ENCODE peak calls at places on chromosomes 7 and 10, in ten cellular contexts. L, S, Z, H, F, U, K, O, J and N are unnamed samples.

GRCh38 chr7:157618823-157619606 is 282.2 kb downstream of the DNAJB6 start:
- DNase-seq in L (no peak), S (no peak), Z (no peak), H (no peak), F (no peak), U (no peak), K (peak; percentile 69), O (no peak), J (no peak), N (no peak)

GRCh38 chr7:140610204-140611165 is 30.1 kb downstream of the DENND2A start:
- DNase-seq in L (no peak), S (peak; percentile 31), Z (no peak), H (no peak), F (no peak), U (no peak), K (no peak), O (no peak), J (no peak), N (no peak)

GRCh38 chr7:101527844-101528667 is 101.0 kb downstream of the MYL10 start:
- DNase-seq in L (no peak), S (peak; percentile 21), Z (no peak), H (no peak), F (no peak), U (no peak), K (peak; percentile 84), O (no peak), J (no peak), N (peak; percentile 34)

GRCh38 chr10:71269301-71270288 is 49.5 kb upstream of the SLC29A3 start:
- DNase-seq in L (no peak), S (peak; percentile 55), Z (no peak), H (no peak), F (no peak), U (no peak), K (peak; percentile 62), O (no peak), J (no peak), N (no peak)

GRCh38 chr7:102286237-102287081 is at the start of gene SH2B2:
- DNase-seq in L (peak; percentile 79), S (peak; percentile 73), Z (no peak), H (peak; percentile 87), F (peak; percentile 64), U (peak; percentile 99), K (peak; percentile 96), O (peak; percentile 57), J (peak; percentile 86), N (peak; percentile 73)

GRCh38 chr10:30701471-30702173 is 72.1 kb upstream of the LYZL2 start:
- DNase-seq in L (no peak), S (no peak), Z (peak; percentile 2), H (no peak), F (peak; percentile 90), U (peak; percentile 48), K (peak; percentile 45), O (no peak), J (no peak), N (no peak)

GRCh38 chr10:46268076-46268881 is 18.5 kb upstream of the ANTXRL start:
- DNase-seq in L (no peak), S (no peak), Z (no peak), H (no peak), F (no peak), U (no peak), K (no peak), O (no peak), J (no peak), N (no peak)

GRCh38 chr10:80536361-80536835 is 1.3 kb upstream of the SH2D4B start:
- DNase-seq in L (no peak), S (no peak), Z (no peak), H (no peak), F (no peak), U (no peak), K (no peak), O (no peak), J (no peak), N (no peak)

GRCh38 chr7:5441840-5442513 is 18.3 kb upstream of the TNRC18 start:
- DNase-seq in L (no peak), S (no peak), Z (no peak), H (no peak), F (no peak), U (no peak), K (peak; percentile 70), O (no peak), J (no peak), N (no peak)

GRCh38 chr10:43252166-43252784 is 14.6 kb downstream of the RASGEF1A start:
- DNase-seq in L (no peak), S (no peak), Z (no peak), H (no peak), F (no peak), U (no peak), K (peak; percentile 79), O (no peak), J (no peak), N (no peak)

GRCh38 chr10:102412293-102412692 is 6.3 kb downstream of the PSD start:
- DNase-seq in L (no peak), S (no peak), Z (no peak), H (no peak), F (no peak), U (no peak), K (peak; percentile 85), O (no peak), J (no peak), N (no peak)

GRCh38 chr7:25860206-25860881 is 291.7 kb upstream of the NFE2L3 start:
- DNase-seq in L (no peak), S (no peak), Z (no peak), H (no peak), F (no peak), U (peak; percentile 43), K (no peak), O (no peak), J (no peak), N (no peak)

GRCh38 chr7:106723398-106723797 is 62.4 kb upstream of the CCDC71L start:
- DNase-seq in L (no peak), S (no peak), Z (no peak), H (no peak), F (no peak), U (no peak), K (peak; percentile 3), O (no peak), J (no peak), N (no peak)

GRCh38 chr10:21517134-21517982 is 8.1 kb downstream of the SKIDA1 start:
- DNase-seq in L (peak; percentile 77), S (peak; percentile 59), Z (no peak), H (peak; percentile 52), F (peak; percentile 68), U (peak; percentile 78), K (peak; percentile 93), O (peak; percentile 56), J (no peak), N (peak; percentile 55)

GRCh38 chr7:35549781-35550180 is 145.2 kb downstream of the HERPUD2 start:
- DNase-seq in L (no peak), S (no peak), Z (no peak), H (no peak), F (no peak), U (no peak), K (no peak), O (no peak), J (peak; percentile 43), N (no peak)

GRCh38 chr10:110793128-110793812 is 78.5 kb upstream of the PDCD4 start:
- DNase-seq in L (no peak), S (no peak), Z (no peak), H (no peak), F (no peak), U (no peak), K (no peak), O (no peak), J (no peak), N (no peak)

GRCh38 chr7:128869138-128869943 is 6.7 kb downstream of the ATP6V1F start:
- DNase-seq in L (peak; percentile 80), S (peak; percentile 41), Z (no peak), H (peak; percentile 77), F (peak; percentile 88), U (peak; percentile 87), K (peak; percentile 92), O (peak; percentile 57), J (no peak), N (peak; percentile 45)
- TF ChIP-seq CTCF in L (no peak), S (peak; percentile 7), Z (peak; percentile 52), H (no peak), F (peak; percentile 49), U (peak; percentile 44), K (no peak), O (peak; percentile 15), J (no peak), N (no peak)

GRCh38 chr10:13920031-13920430 is 333.3 kb downstream of the PRPF18 start:
- DNase-seq in L (no peak), S (no peak), Z (no peak), H (no peak), F (no peak), U (no peak), K (no peak), O (no peak), J (no peak), N (no peak)
- H3K4me1 ChIP-seq in L (no peaks in the 10 kb centered on the region), S (no peaks in the 10 kb centered on the region), Z (no peaks in the 10 kb centered on the region), H (no peaks in the 10 kb centered on the region), F (no peaks in the 10 kb centered on the region), U (peaks cover 7% of the 10 kb centered on the region), K (peaks cover 42% of the 10 kb centered on the region), O (no peaks in the 10 kb centered on the region), J (no peaks in the 10 kb centered on the region), N (no peaks in the 10 kb centered on the region)

GRCh38 chr10:17201165-17202013 is at the start of gene TRDMT1:
- DNase-seq in L (peak; percentile 93), S (peak; percentile 90), Z (no peak), H (peak; percentile 96), F (peak; percentile 76), U (peak; percentile 90), K (peak; percentile 80), O (peak; percentile 86), J (peak; percentile 88), N (peak; percentile 86)

GRCh38 chr10:17200035-17200884 is 1.2 kb downstream of the TRDMT1 start:
- DNase-seq in L (no peak), S (no peak), Z (no peak), H (no peak), F (peak; percentile 30), U (no peak), K (no peak), O (no peak), J (no peak), N (no peak)

GRCh38 chr10:17196573-17196972 is 4.9 kb downstream of the TRDMT1 start:
- DNase-seq in L (no peak), S (no peak), Z (no peak), H (no peak), F (no peak), U (no peak), K (peak; percentile 77), O (no peak), J (no peak), N (no peak)

GRCh38 chr10:17200885-17201164 is 647 bp downstream of the TRDMT1 start:
- DNase-seq in L (peak; percentile 42), S (peak; percentile 60), Z (no peak), H (peak; percentile 61), F (peak; percentile 65), U (no peak), K (peak; percentile 34), O (peak; percentile 46), J (peak; percentile 65), N (no peak)

GRCh38 chr10:17199351-17199804 is 2.1 kb downstream of the TRDMT1 start:
- DNase-seq in L (peak; percentile 21), S (no peak), Z (no peak), H (no peak), F (no peak), U (peak; percentile 39), K (peak; percentile 10), O (no peak), J (no peak), N (no peak)
- H3K4me3 ChIP-seq in L (peak overlapping the region; percentile 40), S (peak overlapping the region; percentile 67), Z (peak overlapping the region; percentile 52), H (peak overlapping the region; percentile 32), F (peak overlapping the region; percentile 94), U (peak overlapping the region; percentile 64), K (peak overlapping the region; percentile 78), O (no peak overlapping the region), J (peak overlapping the region; percentile 69), N (no peak overlapping the region)

GRCh38 chr7:145795132-145795531 is 321.5 kb upstream of the CNTNAP2 start:
- DNase-seq in L (no peak), S (no peak), Z (no peak), H (no peak), F (no peak), U (no peak), K (no peak), O (no peak), J (no peak), N (no peak)

GRCh38 chr7:145797507-145797906 is 319.1 kb upstream of the CNTNAP2 start:
- DNase-seq in L (no peak), S (no peak), Z (no peak), H (no peak), F (no peak), U (no peak), K (no peak), O (no peak), J (no peak), N (no peak)
- TF ChIP-seq CTCF in L (no peak), S (no peak), Z (no peak), H (no peak), F (no peak), U (no peak), K (no peak), O (no peak), J (no peak), N (no peak)